ENCODE peak calls at places on chromosomes 7 and 10, in four cellular contexts. J is tibial nerve, O is A549, K is uterus. B is an unnamed sample.

GRCh38 chr7:127819975-127820778 is 168.2 kb downstream of the SND1 start:
- DNase-seq in J (no peak), O (no peak), K (no peak), B (no peak)

GRCh38 chr10:101120884-101121660 is 10.0 kb upstream of the TLX1 start:
- DNase-seq in J (no peak), O (no peak), K (no peak), B (no peak)

GRCh38 chr7:143419880-143420279 is 11.2 kb upstream of the EPHA1 start:
- DNase-seq in J (no peak), O (no peak), K (no peak), B (no peak)

GRCh38 chr7:90599892-90600555 is 3.9 kb downstream of the CDK14 start:
- DNase-seq in J (no peak), O (no peak), K (no peak), B (no peak)

GRCh38 chr7:157273208-157274202 is 63.3 kb upstream of the DNAJB6 start:
- DNase-seq in J (peak; percentile 38), O (peak; percentile 95), K (peak; percentile 80), B (no peak)

GRCh38 chr10:30558411-30558810 is 71.1 kb downstream of the LYZL2 start:
- DNase-seq in J (no peak), O (no peak), K (no peak), B (no peak)

GRCh38 chr10:17713133-17713532 is 38.9 kb upstream of the TMEM236 start:
- DNase-seq in J (no peak), O (no peak), K (no peak), B (no peak)

GRCh38 chr7:29408841-29409243 is 154.8 kb upstream of the PRR15 start:
- DNase-seq in J (no peak), O (peak; percentile 71), K (peak; percentile 44), B (peak; percentile 79)

GRCh38 chr7:32525839-32526238 is 30.6 kb downstream of the AVL9 start:
- DNase-seq in J (no peak), O (no peak), K (no peak), B (no peak)

GRCh38 chr10:61271127-61271780 is 181.9 kb downstream of the TMEM26 start:
- DNase-seq in J (no peak), O (peak; percentile 23), K (no peak), B (no peak)

GRCh38 chr7:13017881-13018280 is 330.4 kb downstream of the ARL4A start:
- DNase-seq in J (no peak), O (no peak), K (no peak), B (no peak)

GRCh38 chr10:101675115-101675514 is 19.9 kb downstream of the FBXW4 start:
- DNase-seq in J (no peak), O (no peak), K (no peak), B (no peak)

GRCh38 chr7:55556031-55556430 is 16.3 kb downstream of the VOPP1 start:
- DNase-seq in J (no peak), O (no peak), K (no peak), B (no peak)

GRCh38 chr7:55558962-55559920 is 13.1 kb downstream of the VOPP1 start:
- DNase-seq in J (no peak), O (no peak), K (no peak), B (no peak)

GRCh38 chr7:55556492-55556891 is 15.8 kb downstream of the VOPP1 start:
- DNase-seq in J (no peak), O (no peak), K (no peak), B (no peak)

GRCh38 chr7:55555160-55555559 is 17.1 kb downstream of the VOPP1 start:
- DNase-seq in J (no peak), O (no peak), K (no peak), B (no peak)

DNA sequence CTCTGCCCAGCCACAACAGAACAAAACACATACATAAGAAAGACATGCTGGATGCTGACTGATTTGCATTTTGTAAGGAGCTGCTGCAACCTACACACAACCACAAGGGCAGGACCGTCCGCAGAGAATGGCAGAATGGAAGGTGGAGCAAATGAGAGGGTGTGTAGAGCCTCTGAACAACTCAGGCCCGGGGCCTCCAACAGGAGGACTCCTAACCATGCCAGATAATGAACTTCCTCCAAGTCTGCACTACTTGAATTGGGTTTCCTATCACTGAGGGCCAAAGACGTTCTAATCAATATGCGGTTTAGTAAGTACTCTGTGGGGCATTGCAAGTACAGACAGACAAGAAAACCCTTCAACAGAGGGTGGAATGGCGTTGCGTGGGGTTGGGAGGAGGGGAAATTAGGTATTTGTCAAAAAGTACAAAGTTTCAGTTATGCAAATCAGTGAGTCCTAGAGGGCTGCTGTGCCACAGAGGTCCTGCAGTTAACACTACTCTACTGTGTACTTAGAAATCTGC is 14.6 kb downstream of the VOPP1 start:
- DNase-seq in J (no peak), O (no peak), K (no peak), B (no peak)
- TF ChIP-seq CTCF in J (no peak), O (no peak), K (no peak), B (no peak)

GRCh38 chr10:77553966-77554365 is 83.6 kb downstream of the KCNMA1 start:
- DNase-seq in J (no peak), O (no peak), K (no peak), B (peak; percentile 64)

GRCh38 chr10:77556990-77557601 is 80.5 kb downstream of the KCNMA1 start:
- DNase-seq in J (no peak), O (no peak), K (no peak), B (no peak)

GRCh38 chr10:77553311-77553710 is 84.3 kb downstream of the KCNMA1 start:
- DNase-seq in J (no peak), O (no peak), K (no peak), B (peak; percentile 53)

GRCh38 chr10:77554996-77555397 is 82.6 kb downstream of the KCNMA1 start:
- DNase-seq in J (peak; percentile 29), O (no peak), K (no peak), B (peak; percentile 20)

GRCh38 chr10:77555591-77556212 is 81.9 kb downstream of the KCNMA1 start:
- DNase-seq in J (no peak), O (no peak), K (no peak), B (no peak)
- TF ChIP-seq POLR2A in J (no peak), O (no peak), K (no peak), B (no peak)

DNA sequence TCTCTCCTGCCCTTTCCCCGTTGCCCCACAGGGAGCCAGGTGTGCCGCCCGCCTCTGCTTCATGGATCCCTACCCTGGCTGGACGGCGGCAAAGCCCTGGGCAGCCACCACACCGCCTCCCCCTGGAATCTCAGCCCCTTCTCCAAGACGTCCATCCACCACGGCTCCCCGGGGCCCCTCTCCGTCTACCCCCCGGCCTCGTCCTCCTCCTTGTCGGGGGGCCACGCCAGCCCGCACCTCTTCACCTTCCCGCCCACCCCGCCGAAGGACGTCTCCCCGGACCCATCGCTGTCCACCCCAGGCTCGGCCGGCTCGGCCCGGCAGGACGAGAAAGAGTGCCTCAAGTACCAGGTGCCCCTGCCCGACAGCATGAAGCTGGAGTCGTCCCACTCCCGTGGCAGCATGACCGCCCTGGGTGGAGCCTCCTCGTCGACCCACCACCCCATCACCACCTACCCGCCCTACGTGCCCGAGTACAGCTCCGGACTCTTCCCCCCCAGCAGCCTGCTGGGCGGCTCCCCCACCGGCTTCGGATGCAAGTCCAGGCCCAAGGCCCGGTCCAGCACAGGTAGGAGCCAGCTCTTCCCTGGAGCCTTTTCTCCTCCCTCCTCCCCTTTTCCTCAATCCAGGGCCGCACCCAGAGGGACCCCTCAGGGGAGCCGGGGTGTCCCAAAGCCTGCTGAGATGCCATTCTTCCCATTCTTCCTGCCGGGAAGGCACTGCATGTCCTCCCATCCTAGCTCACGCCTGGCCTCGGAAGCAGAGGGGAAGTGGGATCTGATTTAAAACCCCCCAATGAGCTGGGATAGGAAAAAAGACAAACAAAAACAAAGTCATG is 4.0 kb downstream of the GATA3 start:
- DNase-seq in J (no peak), O (no peak), K (no peak), B (peak; percentile 83)
- H3K4me3 ChIP-seq in J (no peak overlapping the region), O (no peak overlapping the region), K (no peak overlapping the region), B (no peak overlapping the region)

DNA sequence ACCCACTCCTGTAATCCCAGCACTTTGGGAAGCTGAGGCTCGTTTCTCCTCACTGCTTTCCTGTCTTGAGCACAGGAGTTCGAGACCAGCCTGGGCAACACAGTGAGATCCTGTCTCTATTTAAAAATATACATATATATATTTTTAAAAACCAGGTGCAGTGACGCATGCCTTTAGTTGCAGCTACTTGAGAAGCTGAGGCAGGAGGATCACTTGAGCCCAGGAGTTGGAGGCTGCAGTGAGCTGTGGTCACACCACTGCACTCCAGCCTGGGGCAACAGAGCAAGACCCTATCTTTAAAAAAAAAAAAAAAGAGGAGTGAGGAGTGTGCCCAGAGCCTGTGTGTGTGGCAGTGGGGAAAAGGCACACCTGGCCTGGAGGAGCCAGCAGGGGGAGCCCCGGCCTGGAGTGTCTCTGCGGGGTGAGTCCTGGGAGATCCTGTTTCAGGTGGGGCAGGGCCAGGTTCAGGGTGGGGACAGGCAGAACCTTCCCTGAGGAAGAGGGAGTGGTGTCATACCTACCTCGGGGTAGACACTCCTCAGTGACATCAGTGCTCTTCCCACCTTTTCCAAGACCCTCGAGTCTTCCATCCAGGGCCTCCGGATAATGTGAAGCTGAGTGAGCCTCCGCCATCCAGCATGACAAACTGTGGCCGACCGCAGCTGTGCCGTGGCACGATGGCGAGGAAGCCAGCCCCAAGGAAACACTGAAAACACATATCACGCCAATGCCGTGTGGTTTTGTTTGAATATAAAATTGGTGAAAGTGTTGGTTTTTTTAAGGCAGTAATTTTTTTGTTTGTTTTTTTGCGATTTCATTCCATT is 9.0 kb upstream of the ARPC1B start:
- DNase-seq in J (no peak), O (peak; percentile 74), K (no peak), B (no peak)
- TF ChIP-seq CTCF in J (peak; percentile 23), O (peak; percentile 48), K (peak; percentile 29), B (no peak)

DNA sequence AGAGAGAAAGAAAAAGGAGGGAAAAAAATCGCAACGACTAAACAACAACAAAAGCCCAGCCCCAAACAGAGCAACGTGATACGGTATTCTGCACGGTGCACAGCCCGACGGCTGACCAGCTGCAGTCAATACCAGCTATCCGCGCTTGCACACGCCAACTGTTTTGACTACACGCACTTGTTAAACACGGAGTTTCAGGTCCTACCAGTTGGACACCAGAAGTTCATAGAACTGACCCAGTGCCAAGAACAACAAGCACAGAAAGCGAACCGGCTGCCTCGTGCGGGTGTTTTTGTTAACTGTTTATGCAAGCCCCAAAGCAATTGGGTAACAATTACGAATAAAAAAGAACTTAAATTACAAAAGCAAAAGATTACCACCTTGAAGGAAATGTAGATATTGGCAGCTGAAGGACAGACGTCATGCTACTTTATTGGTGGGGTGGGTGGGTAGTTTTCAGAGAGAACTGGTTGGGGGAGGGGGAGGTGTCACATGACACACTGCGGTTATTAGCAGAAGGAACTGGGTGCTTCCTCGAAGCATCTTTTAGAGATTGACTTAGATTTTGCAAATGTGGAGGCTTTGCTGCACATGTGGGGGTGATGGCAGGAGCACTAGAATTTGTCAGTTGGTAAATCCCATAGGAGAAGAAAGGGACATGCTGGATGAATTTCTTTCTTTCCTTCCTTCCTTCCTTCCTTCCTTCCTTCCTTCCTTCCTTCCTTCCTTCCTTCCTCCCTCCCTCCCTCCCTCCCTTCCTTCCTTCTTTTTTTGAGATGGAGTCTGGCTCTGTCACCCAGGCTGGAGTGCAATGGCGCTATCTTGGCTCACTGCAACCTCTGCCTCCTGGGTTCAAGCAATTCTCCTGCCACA is 110.6 kb upstream of the EFCAB10 start:
- DNase-seq in J (peak; percentile 36), O (no peak), K (peak; percentile 50), B (peak; percentile 69)
- TF ChIP-seq POLR2A in J (peak; percentile 23), O (no peak), K (no peak), B (no peak)

GRCh38 chr10:8638088-8638672 is 583.7 kb downstream of the GATA3 start:
- DNase-seq in J (no peak), O (no peak), K (no peak), B (no peak)
- H3K4me3 ChIP-seq in J (no peak overlapping the region), O (no peak overlapping the region), K (no peak overlapping the region), B (no peak overlapping the region)